ENCODE peak calls at places on chromosome 12, in eight cellular contexts. G is fibroblast of lung; L is left lung; S is fibroblast of the aortic adventitia; K is testis; C is osteocyte; U is cardiac muscle cell; M is CD8-positive, alpha-beta T cell. V is an unnamed sample.

GRCh38 chr12:18153826-18154225 is 63.8 kb upstream of the RERGL start:
- DNase-seq in G (no peak), L (no peak), M (no peak), S (no peak), U (no peak), C (no peak), K (no peak), V (no peak)

GRCh38 chr12:106709068-106709511 is 65.4 kb upstream of the RIC8B start:
- DNase-seq in S (no peak), G (no peak), K (no peak), C (no peak), U (no peak), M (no peak), L (no peak), V (no peak)

GRCh38 chr12:28065889-28066630 is 93.5 kb upstream of the PTHLH start:
- DNase-seq in M (no peak), C (no peak), S (peak), K (no peak), L (no peak), U (peak), G (no peak), V (no peak)

GRCh38 chr12:24155042-24155441 is 205.6 kb upstream of the SOX5 start:
- DNase-seq in S (no peak), C (no peak), L (no peak), U (no peak), G (no peak), M (no peak), K (no peak), V (no peak)

GRCh38 chr12:114684098-114684869 is at the start of gene TBX3:
- DNase-seq in M (peak), U (peak), G (peak), L (peak), C (peak), S (peak), K (peak), V (no peak)

GRCh38 chr12:40921563-40922163 is 229.4 kb downstream of the CNTN1 start:
- DNase-seq in L (no peak), K (no peak), S (peak), G (peak), M (no peak), C (no peak), U (peak), V (no peak)

GRCh38 chr12:28708918-28709371 is 440.1 kb upstream of the FAR2 start:
- DNase-seq in C (no peak), L (no peak), G (peak), U (peak), K (peak), S (peak), M (no peak), V (no peak)

GRCh38 chr12:56487448-56488040 is 417 bp downstream of the GLS2 start:
- DNase-seq in G (no peak), K (peak), C (no peak), U (no peak), M (peak), L (peak), S (no peak), V (no peak)

GRCh38 chr12:60394680-60395079 is 798.9 kb downstream of the SLC16A7 start:
- DNase-seq in K (no peak), L (no peak), U (peak), G (peak), C (no peak), S (peak), M (no peak), V (no peak)

GRCh38 chr12:116306536-116306935 is 29.0 kb upstream of the MED13L start:
- DNase-seq in S (no peak), L (no peak), U (no peak), M (no peak), K (no peak), C (no peak), G (no peak), V (no peak)

GRCh38 chr12:130686511-130686981 is 29.6 kb downstream of the RIMBP2 start:
- DNase-seq in C (no peak), M (no peak), S (no peak), U (no peak), K (no peak), L (no peak), G (no peak), V (no peak)

GRCh38 chr12:32583535-32583934 is 95.6 kb upstream of the DNM1L start:
- DNase-seq in U (peak), M (no peak), L (no peak), G (peak), K (no peak), S (peak), C (no peak), V (no peak)

GRCh38 chr12:70553391-70553859 is 83.8 kb downstream of the PTPRB start:
- DNase-seq in U (peak), K (no peak), S (peak), C (no peak), M (no peak), G (no peak), L (no peak), V (no peak)

GRCh38 chr12:15719230-15719629 is 70.0 kb downstream of the EPS8 start:
- DNase-seq in U (no peak), K (no peak), S (no peak), M (no peak), L (no peak), C (no peak), G (no peak), V (no peak)

GRCh38 chr12:110314308-110314707 is 33.3 kb downstream of the ATP2A2 start:
- DNase-seq in L (no peak), C (no peak), M (no peak), G (peak), U (peak), S (peak), K (no peak), V (no peak)

GRCh38 chr12:117035287-117035686 is 63.9 kb downstream of the TESC start:
- DNase-seq in K (no peak), S (no peak), U (no peak), L (no peak), G (no peak), C (no peak), M (no peak), V (no peak)

GRCh38 chr12:3275171-3276041 is 198.2 kb downstream of the TSPAN9 start:
- DNase-seq in S (peak), G (peak), M (peak), C (peak), U (peak), K (peak), L (peak), V (peak)

GRCh38 chr12:88255224-88255623 is 113.1 kb downstream of the TMTC3 start:
- DNase-seq in U (no peak), C (no peak), L (no peak), M (no peak), G (no peak), K (no peak), S (no peak), V (no peak)

GRCh38 chr12:64781374-64782029 is 22.3 kb upstream of the GNS start:
- DNase-seq in S (no peak), U (no peak), K (no peak), M (no peak), L (no peak), G (no peak), C (no peak), V (no peak)

GRCh38 chr12:27436029-27436428 is 10.5 kb upstream of the SMCO2 start:
- DNase-seq in M (no peak), K (no peak), C (no peak), S (no peak), G (no peak), L (no peak), U (no peak), V (no peak)

GRCh38 chr12:50633950-50634349 is 129.2 kb downstream of the DIP2B start:
- DNase-seq in G (no peak), M (no peak), S (peak), C (no peak), K (no peak), U (peak), L (no peak), V (no peak)

GRCh38 chr12:56886319-56886718 is 47.9 kb downstream of the SDR9C7 start:
- DNase-seq in M (no peak), G (no peak), C (no peak), L (no peak), K (no peak), U (no peak), S (no peak), V (no peak)

GRCh38 chr12:123384994-123385376 is 1.1 kb downstream of the KMT5A start:
- DNase-seq in U (peak), C (no peak), K (no peak), M (no peak), G (peak), S (peak), L (no peak), V (no peak)

GRCh38 chr12:13102481-13103195 is 829 bp downstream of the GSG1 start:
- DNase-seq in G (peak), U (peak), M (no peak), C (no peak), K (no peak), L (no peak), S (peak), V (no peak)

GRCh38 chr12:40446385-40446784 is 221.6 kb downstream of the LRRK2 start:
- DNase-seq in C (no peak), M (no peak), K (no peak), G (no peak), S (peak), U (no peak), L (no peak), V (no peak)

GRCh38 chr12:30643366-30643765 is 52.3 kb downstream of the IPO8 start:
- DNase-seq in K (no peak), L (no peak), C (no peak), G (no peak), U (no peak), M (no peak), S (no peak), V (no peak)

GRCh38 chr12:79934309-79935020 is 432 bp downstream of the PPP1R12A start:
- DNase-seq in K (peak), L (peak), U (no peak), G (peak), S (no peak), M (peak), C (no peak), V (peak)

GRCh38 chr12:118983147-118983824 is 1.9 kb downstream of the SRRM4 start:
- DNase-seq in U (no peak), C (no peak), S (no peak), K (no peak), G (no peak), M (no peak), L (no peak), V (no peak)

GRCh38 chr12:66269757-66270383 is 32.4 kb upstream of the HELB start:
- DNase-seq in K (peak), L (no peak), C (no peak), G (peak), U (peak), M (no peak), S (peak), V (no peak)

GRCh38 chr12:92107621-92108131 is 38.0 kb downstream of the BTG1 start:
- DNase-seq in G (no peak), U (no peak), C (no peak), K (no peak), L (no peak), S (no peak), M (no peak), V (no peak)

GRCh38 chr12:77115471-77115870 is 50.1 kb upstream of the E2F7 start:
- DNase-seq in U (no peak), M (no peak), K (no peak), G (peak), L (no peak), C (no peak), S (no peak), V (no peak)

DNA sequence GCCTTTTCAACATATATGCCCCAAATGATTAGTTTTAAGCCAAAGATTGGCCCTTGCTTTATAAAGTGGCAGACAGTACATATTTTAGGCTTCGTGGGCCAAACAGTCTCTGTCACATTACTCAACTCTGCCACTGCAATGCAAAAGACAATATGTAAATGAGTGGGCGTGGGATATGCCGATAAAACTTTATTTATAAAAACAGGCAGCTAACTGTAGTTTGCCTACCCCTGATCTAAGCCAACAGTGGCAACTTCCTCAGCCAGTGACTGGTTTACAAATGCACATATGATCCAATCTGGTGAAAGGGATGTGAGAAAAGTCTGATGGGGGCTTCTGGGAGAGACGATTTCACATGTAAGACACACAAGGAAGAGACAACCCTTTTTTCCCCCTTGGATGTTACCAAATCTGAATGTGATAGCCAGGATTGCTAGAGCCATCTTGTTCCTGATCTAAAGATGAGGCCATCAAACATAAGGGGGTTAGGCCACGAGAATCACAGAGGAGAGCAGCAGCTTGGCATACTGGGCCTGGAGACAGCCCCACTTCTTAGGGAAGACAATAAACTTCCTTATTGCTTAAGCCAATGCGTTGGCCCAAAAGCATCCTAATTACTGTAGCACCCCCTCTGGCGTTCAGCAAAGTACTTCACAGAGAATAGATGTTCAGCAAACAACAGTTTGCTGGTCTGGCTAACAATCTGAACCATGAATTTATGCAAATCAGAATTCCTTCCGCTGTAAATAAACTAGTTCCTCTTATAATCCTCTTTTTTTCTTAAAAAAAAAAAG is 75.2 kb upstream of the TMCC3 start:
- DNase-seq in L (no peak), K (no peak), U (peak), M (no peak), C (no peak), S (peak), G (peak), V (no peak)
- TF ChIP-seq CTCF in L (peak), K (no peak), U (peak), M (no peak), C (peak), S (peak), G (peak), V (peak)

GRCh38 chr12:113149361-113150150 is at the start of gene CFAP73:
- DNase-seq in G (peak), M (no peak), C (peak), K (peak), U (peak), L (no peak), S (peak), V (no peak)

GRCh38 chr12:113154351-113154973 is 4.9 kb downstream of the CFAP73 start:
- DNase-seq in M (peak), L (no peak), K (no peak), U (peak), S (peak), C (no peak), G (peak), V (no peak)

GRCh38 chr12:113152196-113152834 is 2.8 kb downstream of the CFAP73 start:
- DNase-seq in L (no peak), G (no peak), K (no peak), M (no peak), C (no peak), U (no peak), S (no peak), V (no peak)

GRCh38 chr12:113152835-113153814 is 3.6 kb downstream of the CFAP73 start:
- DNase-seq in L (peak), M (peak), K (peak), C (no peak), G (peak), S (peak), U (peak), V (no peak)

DNA sequence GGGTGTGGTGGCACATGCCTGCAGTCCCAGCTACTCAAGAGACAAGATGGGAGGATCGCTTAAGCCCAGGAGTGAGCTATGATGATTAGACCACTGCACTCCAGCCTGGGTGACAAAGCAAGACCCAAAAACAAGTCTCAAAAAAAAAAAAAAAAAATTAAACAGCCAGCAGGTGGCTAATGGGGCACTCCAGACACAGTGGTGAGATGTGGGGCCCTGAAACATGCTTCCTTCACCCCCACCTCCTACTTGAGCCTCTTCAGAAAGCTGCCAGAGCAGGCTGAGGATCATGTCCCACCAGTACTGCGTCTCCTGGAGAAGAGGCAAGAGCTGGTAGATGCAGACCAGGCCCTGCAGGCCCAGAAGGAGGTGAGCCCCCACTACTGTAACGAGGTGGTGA is 2.1 kb downstream of the CFAP73 start:
- DNase-seq in U (no peak), S (no peak), K (no peak), L (no peak), M (no peak), C (no peak), G (no peak), V (no peak)
- TF ChIP-seq CTCF in U (no peak), S (no peak), K (no peak), L (no peak), M (no peak), C (no peak), G (no peak), V (no peak)

DNA sequence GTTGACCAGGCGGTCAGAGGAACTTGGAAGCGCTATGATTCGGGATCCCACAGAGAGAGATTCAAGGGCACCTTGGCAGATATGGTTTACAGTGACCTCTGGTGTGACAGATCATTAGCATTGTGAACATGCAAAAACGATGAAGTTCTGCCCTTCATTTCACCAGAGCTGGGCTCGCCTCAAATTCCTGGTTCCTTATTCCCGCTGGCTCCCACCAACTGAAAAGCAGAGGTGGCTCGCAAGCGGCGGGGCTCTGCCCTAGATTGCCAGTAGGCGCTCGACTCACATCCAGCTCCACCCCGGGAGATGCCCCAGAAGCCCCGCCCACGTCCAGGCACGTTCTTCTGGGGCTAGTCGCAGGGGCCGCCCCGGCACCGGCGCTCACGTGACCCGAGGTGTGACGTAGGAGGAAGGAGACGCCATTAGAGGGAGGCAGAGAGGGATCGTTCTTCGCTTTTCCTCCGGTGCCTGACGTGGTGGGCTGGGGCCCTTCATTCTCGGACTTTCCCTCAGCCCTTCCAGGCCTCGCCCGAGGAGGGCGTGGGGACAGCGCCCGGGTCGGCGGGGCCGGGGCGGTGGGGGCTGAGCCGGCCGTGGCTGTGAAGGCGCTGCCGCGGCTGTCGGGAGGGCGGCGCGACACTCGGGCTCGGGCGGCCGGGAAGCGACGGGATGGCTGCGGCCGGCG is at the start of gene RAB21:
- DNase-seq in C (peak), S (peak), M (peak), K (peak), L (peak), G (peak), U (peak), V (peak)
- TF ChIP-seq CTCF in C (peak), S (peak), M (peak), K (peak), L (peak), G (no peak), U (peak), V (peak)

GRCh38 chr12:46468159-46468558 is 95.6 kb upstream of the SLC38A2 start:
- DNase-seq in M (no peak), U (peak), K (no peak), S (no peak), L (no peak), C (no peak), G (no peak), V (no peak)
- TF ChIP-seq CTCF in M (no peak), U (no peak), K (no peak), S (no peak), L (no peak), C (no peak), G (no peak), V (no peak)

DNA sequence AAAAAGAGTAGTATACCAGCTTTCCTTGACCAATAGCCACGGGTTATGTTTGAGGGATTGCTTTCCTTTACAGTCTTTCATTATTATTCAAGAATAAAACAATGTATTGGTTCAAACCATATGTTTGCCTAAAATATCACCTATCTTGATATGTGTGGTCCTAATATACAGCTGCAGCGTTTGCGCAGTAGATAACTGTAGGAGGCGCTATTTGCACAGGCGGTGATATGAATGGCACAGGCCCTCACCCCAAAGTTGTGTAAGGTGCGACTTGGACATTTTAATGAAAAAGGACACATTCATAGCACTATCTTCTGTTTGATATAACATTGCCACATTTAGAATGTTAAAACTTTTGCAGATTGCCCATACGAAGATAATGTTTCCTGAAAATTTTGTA is 298.4 kb downstream of the TRHDE start:
- DNase-seq in M (no peak), C (no peak), G (no peak), L (no peak), U (no peak), S (no peak), K (peak), V (no peak)
- TF ChIP-seq CTCF in M (no peak), C (peak), G (no peak), L (no peak), U (no peak), S (no peak), K (peak), V (no peak)

GRCh38 chr12:6925239-6925542 is 2.6 kb upstream of the ATN1 start:
- DNase-seq in S (no peak), G (no peak), U (no peak), C (no peak), M (no peak), K (no peak), L (no peak), V (no peak)

GRCh38 chr12:6927379-6927991 is at the start of gene ATN1:
- DNase-seq in K (peak), L (peak), G (peak), S (peak), U (peak), M (peak), C (peak), V (peak)

GRCh38 chr12:6923851-6924250 is 3.9 kb upstream of the ATN1 start:
- DNase-seq in M (no peak), S (peak), C (no peak), G (no peak), L (no peak), U (no peak), K (no peak), V (no peak)

GRCh38 chr12:6927999-6928702 is 392 bp downstream of the ATN1 start:
- DNase-seq in G (no peak), C (no peak), K (no peak), L (peak), M (no peak), U (no peak), S (no peak), V (no peak)

GRCh38 chr12:6925543-6926279 is 2.0 kb upstream of the ATN1 start:
- DNase-seq in G (peak), S (peak), C (no peak), U (peak), M (no peak), L (no peak), K (peak), V (no peak)
- TF ChIP-seq CTCF in G (no peak), S (no peak), C (no peak), U (no peak), M (no peak), L (no peak), K (no peak), V (no peak)

DNA sequence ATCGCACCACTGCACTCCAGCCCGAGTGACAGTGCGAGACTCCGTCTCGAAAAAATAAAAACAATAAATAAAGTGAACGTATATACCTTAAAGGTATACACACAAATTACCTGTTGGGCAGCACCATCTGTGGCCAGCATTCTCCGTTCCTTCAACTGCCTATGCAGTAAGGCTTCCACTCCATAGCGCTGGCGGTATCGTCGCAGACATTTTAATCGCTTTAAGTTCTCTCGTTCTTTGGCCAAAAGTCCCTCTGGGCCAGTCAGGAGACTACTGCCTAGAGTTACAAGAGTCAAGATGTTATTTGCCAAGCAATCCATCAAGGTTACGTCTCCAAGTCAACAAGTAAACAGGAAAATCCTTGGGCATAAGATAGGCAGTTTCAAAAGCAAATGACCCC is 13.0 kb downstream of the KANSL2 start:
- DNase-seq in M (no peak), U (no peak), K (no peak), L (no peak), G (no peak), C (no peak), S (no peak), V (no peak)
- TF ChIP-seq CTCF in M (no peak), U (no peak), K (no peak), L (no peak), G (no peak), C (no peak), S (no peak), V (no peak)

V was measured in natural killer cell.